ENCODE peak calls at places on chromosomes 3 and 15, in seven cellular contexts. One of them, this sample, is unnamed.

GRCh38 chr15:57610130-57610529 is 18.4 kb downstream of the MYZAP start:
- DNase-seq in tibial nerve: no peak
- DNase-seq in thoracic aorta: no peak
- DNase-seq in cardiac fibroblast: peak; percentile 31
- DNase-seq in CD14-positive monocyte: no peak
- DNase-seq in GM06990: no peak
- DNase-seq in spleen: no peak
- DNase-seq in this sample: peak; percentile 51

GRCh38 chr3:100042577-100042981 is 71.7 kb downstream of the FILIP1L start:
- DNase-seq in tibial nerve: no peak
- DNase-seq in GM06990: no peak
- DNase-seq in CD14-positive monocyte: no peak
- DNase-seq in thoracic aorta: no peak
- DNase-seq in cardiac fibroblast: peak; percentile 91
- DNase-seq in spleen: no peak
- DNase-seq in this sample: no peak

GRCh38 chr15:67183443-67184169 is 70.9 kb downstream of the AAGAB start:
- DNase-seq in tibial nerve: peak; percentile 64
- DNase-seq in spleen: no peak
- DNase-seq in GM06990: no peak
- DNase-seq in thoracic aorta: no peak
- DNase-seq in CD14-positive monocyte: no peak
- DNase-seq in cardiac fibroblast: peak; percentile 45
- DNase-seq in this sample: peak; percentile 62

GRCh38 chr3:71432044-71432970 is 151.2 kb downstream of the FOXP1 start:
- DNase-seq in spleen: peak; percentile 82
- DNase-seq in CD14-positive monocyte: no peak
- DNase-seq in tibial nerve: no peak
- DNase-seq in cardiac fibroblast: no peak
- DNase-seq in GM06990: no peak
- DNase-seq in thoracic aorta: no peak
- DNase-seq in this sample: no peak

GRCh38 chr3:156368189-156368588 is 186.7 kb downstream of the SSR3 start:
- DNase-seq in spleen: no peak
- DNase-seq in cardiac fibroblast: no peak
- DNase-seq in GM06990: no peak
- DNase-seq in thoracic aorta: no peak
- DNase-seq in tibial nerve: no peak
- DNase-seq in CD14-positive monocyte: no peak
- DNase-seq in this sample: no peak

GRCh38 chr3:11510001-11510760 is 133.5 kb downstream of the VGLL4 start:
- DNase-seq in tibial nerve: no peak
- DNase-seq in thoracic aorta: no peak
- DNase-seq in CD14-positive monocyte: no peak
- DNase-seq in GM06990: no peak
- DNase-seq in cardiac fibroblast: no peak
- DNase-seq in spleen: no peak
- DNase-seq in this sample: peak; percentile 78

GRCh38 chr3:50515565-50516047 is 12.2 kb upstream of the CACNA2D2 start:
- DNase-seq in tibial nerve: no peak
- DNase-seq in spleen: peak; percentile 88
- DNase-seq in thoracic aorta: no peak
- DNase-seq in GM06990: no peak
- DNase-seq in cardiac fibroblast: peak; percentile 18
- DNase-seq in CD14-positive monocyte: no peak
- DNase-seq in this sample: no peak

GRCh38 chr3:71652786-71653419 is 69.4 kb upstream of the FOXP1 start:
- DNase-seq in GM06990: no peak
- DNase-seq in spleen: no peak
- DNase-seq in tibial nerve: peak; percentile 33
- DNase-seq in thoracic aorta: no peak
- DNase-seq in CD14-positive monocyte: no peak
- DNase-seq in cardiac fibroblast: peak; percentile 73
- DNase-seq in this sample: peak; percentile 6

GRCh38 chr15:98063871-98064270 is 103.4 kb downstream of the ARRDC4 start:
- DNase-seq in GM06990: no peak
- DNase-seq in CD14-positive monocyte: no peak
- DNase-seq in tibial nerve: no peak
- DNase-seq in thoracic aorta: no peak
- DNase-seq in spleen: no peak
- DNase-seq in cardiac fibroblast: no peak
- DNase-seq in this sample: no peak

GRCh38 chr15:98904466-98905048 is 103.0 kb downstream of the PGPEP1L start:
- DNase-seq in GM06990: no peak
- DNase-seq in spleen: no peak
- DNase-seq in cardiac fibroblast: peak; percentile 54
- DNase-seq in thoracic aorta: no peak
- DNase-seq in CD14-positive monocyte: no peak
- DNase-seq in tibial nerve: no peak
- DNase-seq in this sample: no peak

GRCh38 chr3:23748398-23749110 is 57.2 kb upstream of the UBE2E1 start:
- DNase-seq in spleen: no peak
- DNase-seq in GM06990: no peak
- DNase-seq in cardiac fibroblast: peak; percentile 76
- DNase-seq in CD14-positive monocyte: peak; percentile 85
- DNase-seq in thoracic aorta: no peak
- DNase-seq in tibial nerve: peak; percentile 58
- DNase-seq in this sample: no peak

GRCh38 chr3:114451561-114452018 is 157.8 kb downstream of the TIGIT start:
- DNase-seq in thoracic aorta: no peak
- DNase-seq in spleen: no peak
- DNase-seq in tibial nerve: peak; percentile 49
- DNase-seq in cardiac fibroblast: peak; percentile 42
- DNase-seq in GM06990: no peak
- DNase-seq in CD14-positive monocyte: no peak
- DNase-seq in this sample: peak; percentile 35

GRCh38 chr3:45599984-45600650 is 5.6 kb downstream of the LIMD1 start:
- DNase-seq in spleen: no peak
- DNase-seq in CD14-positive monocyte: no peak
- DNase-seq in tibial nerve: no peak
- DNase-seq in thoracic aorta: no peak
- DNase-seq in cardiac fibroblast: no peak
- DNase-seq in GM06990: no peak
- DNase-seq in this sample: no peak

GRCh38 chr15:42156266-42156922 is at the start of gene PLA2G4F:
- DNase-seq in spleen: no peak
- DNase-seq in tibial nerve: no peak
- DNase-seq in CD14-positive monocyte: no peak
- DNase-seq in GM06990: no peak
- DNase-seq in cardiac fibroblast: no peak
- DNase-seq in thoracic aorta: no peak
- DNase-seq in this sample: peak; percentile 81
- TF ChIP-seq CTCF in spleen: no peak
- TF ChIP-seq CTCF in tibial nerve: no peak
- TF ChIP-seq CTCF in CD14-positive monocyte: no peak
- TF ChIP-seq CTCF in GM06990: no peak
- TF ChIP-seq CTCF in cardiac fibroblast: no peak
- TF ChIP-seq CTCF in thoracic aorta: no peak
- TF ChIP-seq CTCF in this sample: no peak

DNA sequence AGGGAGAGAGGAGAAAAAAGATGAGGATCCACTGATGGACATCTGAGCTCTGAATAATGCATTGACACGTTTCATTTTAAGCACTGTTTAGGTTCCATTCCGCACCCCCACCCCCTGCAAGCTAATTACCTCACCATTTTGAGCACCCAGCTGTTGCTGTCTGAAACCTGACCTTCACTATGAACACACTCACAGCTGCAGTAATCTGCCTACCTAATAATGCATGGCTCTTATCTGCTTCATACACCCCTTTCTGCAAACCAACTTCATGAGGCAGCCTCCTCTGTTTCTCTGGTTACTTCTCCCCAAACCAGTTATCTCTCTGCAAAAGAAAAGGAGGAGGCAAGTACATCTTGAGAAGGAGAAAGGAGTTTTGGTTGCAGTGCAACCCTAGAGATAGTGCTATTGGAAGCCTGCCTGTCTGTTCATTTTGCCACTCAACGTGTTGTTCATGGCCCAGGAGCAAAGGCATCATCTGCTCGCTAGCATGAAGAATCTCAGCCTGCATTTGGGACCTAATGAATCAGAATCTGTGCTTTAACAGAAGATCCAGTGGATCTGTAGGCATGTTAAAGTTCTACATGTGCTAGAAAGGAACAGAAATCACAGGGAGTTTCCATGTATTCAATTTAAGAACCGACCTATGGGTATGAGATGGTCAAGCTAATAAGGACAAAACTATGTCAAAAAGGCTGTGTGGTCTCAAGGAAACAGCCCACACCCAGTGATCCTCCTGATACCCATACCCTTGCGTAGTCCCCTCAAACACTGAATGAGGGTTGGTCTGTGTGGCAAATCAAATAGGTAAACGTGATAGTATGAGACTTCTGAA is 87.2 kb downstream of the MB21D2 start:
- DNase-seq in thoracic aorta: no peak
- DNase-seq in cardiac fibroblast: no peak
- DNase-seq in GM06990: peak; percentile 48
- DNase-seq in tibial nerve: no peak
- DNase-seq in CD14-positive monocyte: no peak
- DNase-seq in spleen: no peak
- DNase-seq in this sample: no peak
- TF ChIP-seq CTCF in thoracic aorta: no peak
- TF ChIP-seq CTCF in cardiac fibroblast: no peak
- TF ChIP-seq CTCF in GM06990: no peak
- TF ChIP-seq CTCF in tibial nerve: no peak
- TF ChIP-seq CTCF in CD14-positive monocyte: no peak
- TF ChIP-seq CTCF in spleen: no peak
- TF ChIP-seq CTCF in this sample: no peak

GRCh38 chr3:134680796-134681526 is 30.1 kb upstream of the KY start:
- DNase-seq in spleen: no peak
- DNase-seq in CD14-positive monocyte: no peak
- DNase-seq in tibial nerve: no peak
- DNase-seq in thoracic aorta: no peak
- DNase-seq in GM06990: no peak
- DNase-seq in cardiac fibroblast: no peak
- DNase-seq in this sample: peak; percentile 61

GRCh38 chr3:134675726-134676252 is 25.0 kb upstream of the KY start:
- DNase-seq in tibial nerve: no peak
- DNase-seq in spleen: no peak
- DNase-seq in cardiac fibroblast: no peak
- DNase-seq in thoracic aorta: no peak
- DNase-seq in GM06990: no peak
- DNase-seq in CD14-positive monocyte: no peak
- DNase-seq in this sample: no peak

GRCh38 chr3:134681527-134681910 is 30.7 kb upstream of the KY start:
- DNase-seq in GM06990: no peak
- DNase-seq in tibial nerve: no peak
- DNase-seq in cardiac fibroblast: no peak
- DNase-seq in spleen: no peak
- DNase-seq in CD14-positive monocyte: no peak
- DNase-seq in thoracic aorta: no peak
- DNase-seq in this sample: no peak

GRCh38 chr3:134677987-134678308 is 27.1 kb upstream of the KY start:
- DNase-seq in cardiac fibroblast: no peak
- DNase-seq in CD14-positive monocyte: no peak
- DNase-seq in spleen: no peak
- DNase-seq in thoracic aorta: no peak
- DNase-seq in tibial nerve: no peak
- DNase-seq in GM06990: no peak
- DNase-seq in this sample: no peak

DNA sequence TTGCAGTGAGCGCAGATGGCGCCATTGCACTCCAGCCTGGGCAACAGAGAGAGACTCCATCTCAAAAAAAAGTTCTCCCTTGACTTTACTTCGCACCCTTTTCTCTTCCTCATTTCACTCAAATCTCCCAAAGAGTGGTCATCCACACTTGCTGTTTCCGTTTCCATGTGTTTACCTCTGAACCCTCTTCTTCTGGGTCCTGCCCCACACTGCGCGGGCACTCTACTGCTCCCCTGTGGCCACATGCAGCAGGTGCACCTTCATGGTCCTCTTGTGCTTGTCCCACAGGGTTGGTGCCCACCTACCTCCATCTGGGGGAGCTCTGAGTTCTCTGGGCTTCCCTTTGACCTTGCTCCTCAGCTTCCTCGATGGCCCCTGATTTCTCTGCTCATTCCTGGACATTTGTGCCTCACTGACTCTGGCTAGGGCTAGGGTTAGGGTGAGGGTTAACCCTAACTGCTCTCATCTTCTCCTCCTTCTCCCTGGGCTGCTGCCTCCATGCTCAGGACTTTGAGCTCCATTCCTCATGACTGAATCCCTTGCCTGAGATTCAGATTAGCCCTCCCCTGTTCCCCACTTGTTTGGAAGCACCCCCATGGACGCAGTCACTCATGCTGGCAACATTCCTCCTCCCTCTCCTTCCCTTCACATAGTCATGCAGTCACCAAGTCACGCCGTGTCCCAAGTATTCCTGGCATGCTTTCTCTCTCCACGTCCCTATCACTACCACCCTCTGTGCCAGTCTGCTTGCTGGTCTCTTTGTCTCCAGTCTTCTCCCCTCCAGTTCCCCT is 26.6 kb upstream of the KY start:
- DNase-seq in GM06990: peak; percentile 9
- DNase-seq in CD14-positive monocyte: no peak
- DNase-seq in spleen: no peak
- DNase-seq in cardiac fibroblast: peak; percentile 11
- DNase-seq in thoracic aorta: no peak
- DNase-seq in tibial nerve: no peak
- DNase-seq in this sample: peak; percentile 26
- TF ChIP-seq CTCF in GM06990: peak; percentile 74
- TF ChIP-seq CTCF in CD14-positive monocyte: peak; percentile 61
- TF ChIP-seq CTCF in spleen: peak; percentile 38
- TF ChIP-seq CTCF in cardiac fibroblast: peak; percentile 72
- TF ChIP-seq CTCF in thoracic aorta: peak; percentile 61
- TF ChIP-seq CTCF in tibial nerve: no peak
- TF ChIP-seq CTCF in this sample: peak; percentile 68

GRCh38 chr3:17733768-17734167 is 8.7 kb downstream of the TBC1D5 start:
- DNase-seq in thoracic aorta: no peak
- DNase-seq in spleen: no peak
- DNase-seq in tibial nerve: no peak
- DNase-seq in cardiac fibroblast: no peak
- DNase-seq in GM06990: no peak
- DNase-seq in CD14-positive monocyte: no peak
- DNase-seq in this sample: no peak

GRCh38 chr3:17738219-17738618 is 4.2 kb downstream of the TBC1D5 start:
- DNase-seq in thoracic aorta: no peak
- DNase-seq in tibial nerve: no peak
- DNase-seq in cardiac fibroblast: no peak
- DNase-seq in CD14-positive monocyte: no peak
- DNase-seq in GM06990: no peak
- DNase-seq in spleen: no peak
- DNase-seq in this sample: no peak

GRCh38 chr3:17738921-17739320 is 3.5 kb downstream of the TBC1D5 start:
- DNase-seq in GM06990: no peak
- DNase-seq in tibial nerve: no peak
- DNase-seq in spleen: no peak
- DNase-seq in CD14-positive monocyte: no peak
- DNase-seq in cardiac fibroblast: no peak
- DNase-seq in thoracic aorta: no peak
- DNase-seq in this sample: no peak

GRCh38 chr3:17740703-17741102 is 1.7 kb downstream of the TBC1D5 start:
- DNase-seq in CD14-positive monocyte: no peak
- DNase-seq in GM06990: no peak
- DNase-seq in thoracic aorta: no peak
- DNase-seq in tibial nerve: no peak
- DNase-seq in spleen: no peak
- DNase-seq in cardiac fibroblast: peak; percentile 49
- DNase-seq in this sample: no peak

DNA sequence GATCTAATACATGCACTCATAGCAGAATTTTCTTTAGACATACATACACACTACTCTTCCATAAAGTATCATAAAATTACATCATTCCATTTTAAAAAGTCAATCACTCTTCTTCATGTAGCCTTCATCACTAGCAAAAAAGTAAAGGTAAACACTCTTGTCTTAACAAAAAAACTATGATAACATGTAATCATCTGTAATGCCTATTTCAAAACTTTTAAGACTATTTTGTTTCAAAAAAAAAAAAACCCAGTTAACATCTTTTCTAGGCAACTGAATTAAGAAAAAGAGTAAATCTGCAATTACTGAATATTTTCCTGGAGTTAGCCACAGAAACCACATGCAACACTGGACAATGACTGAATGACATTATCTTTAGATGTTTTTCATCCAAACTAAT is 4.8 kb downstream of the TBC1D5 start:
- DNase-seq in cardiac fibroblast: no peak
- DNase-seq in GM06990: no peak
- DNase-seq in thoracic aorta: no peak
- DNase-seq in tibial nerve: no peak
- DNase-seq in CD14-positive monocyte: no peak
- DNase-seq in spleen: no peak
- DNase-seq in this sample: no peak
- TF ChIP-seq CTCF in cardiac fibroblast: no peak
- TF ChIP-seq CTCF in GM06990: no peak
- TF ChIP-seq CTCF in thoracic aorta: no peak
- TF ChIP-seq CTCF in tibial nerve: no peak
- TF ChIP-seq CTCF in CD14-positive monocyte: no peak
- TF ChIP-seq CTCF in spleen: no peak
- TF ChIP-seq CTCF in this sample: no peak

This sample was measured in gastrocnemius medialis.